ENCODE peak calls at places on chromosome 12, in four cellular contexts. Z is heart left ventricle, N is upper lobe of left lung, D is WERI-Rb-1. I is an unnamed sample.

GRCh38 chr12:54051081-54051912 is 2.3 kb upstream of the HOXC4 start:
- DNase-seq in Z (no peak), N (no peak), D (no peak), I (no peak)

GRCh38 chr12:30999723-31000122 is 73.2 kb downstream of the TSPAN11 start:
- DNase-seq in Z (no peak), N (no peak), D (no peak), I (no peak)

GRCh38 chr12:70971395-70971794 is 50.9 kb upstream of the PTPRR start:
- DNase-seq in Z (no peak), N (no peak), D (no peak), I (no peak)

GRCh38 chr12:24993756-24994155 is 44.9 kb upstream of the BCAT1 start:
- DNase-seq in Z (no peak), N (no peak), D (no peak), I (no peak)

GRCh38 chr12:74890237-74890599 is 319.4 kb downstream of the KCNC2 start:
- DNase-seq in Z (no peak), N (peak; percentile 32), D (no peak), I (peak; percentile 11)

GRCh38 chr12:121227294-121227693 is 17.4 kb downstream of the P2RX4 start:
- DNase-seq in Z (no peak), N (peak; percentile 86), D (no peak), I (peak; percentile 76)

GRCh38 chr12:47808574-47809380 is 10.9 kb downstream of the HDAC7 start:
- DNase-seq in Z (no peak), N (peak; percentile 85), D (no peak), I (no peak)

GRCh38 chr12:132486168-132486567 is 3.8 kb upstream of the FBRSL1 start:
- DNase-seq in Z (no peak), N (no peak), D (no peak), I (no peak)

GRCh38 chr12:538731-539539 is 79.2 kb downstream of the B4GALNT3 start:
- DNase-seq in Z (peak; percentile 65), N (peak; percentile 59), D (no peak), I (no peak)

GRCh38 chr12:68406134-68406576 is 74.0 kb upstream of the MDM1 start:
- DNase-seq in Z (peak; percentile 93), N (peak; percentile 93), D (peak; percentile 16), I (no peak)

GRCh38 chr12:132377147-132377546 is 47.8 kb upstream of the GALNT9 start:
- DNase-seq in Z (no peak), N (no peak), D (no peak), I (no peak)

GRCh38 chr12:127494961-127495915 is 771.7 kb upstream of the TMEM132C start:
- DNase-seq in Z (no peak), N (no peak), D (no peak), I (no peak)

GRCh38 chr12:86945685-86946196 is 689.5 kb upstream of the MGAT4C start:
- DNase-seq in Z (no peak), N (no peak), D (no peak), I (no peak)

GRCh38 chr12:132348176-132348575 is 18.8 kb upstream of the GALNT9 start:
- DNase-seq in Z (no peak), N (no peak), D (no peak), I (no peak)

GRCh38 chr12:109962388-109962787 is 33.8 kb downstream of the GIT2 start:
- DNase-seq in Z (no peak), N (no peak), D (peak; percentile 62), I (no peak)

GRCh38 chr12:106851306-106851705 is 76.8 kb downstream of the RIC8B start:
- DNase-seq in Z (no peak), N (no peak), D (no peak), I (no peak)

GRCh38 chr12:53145383-53145782 is 35.1 kb upstream of the ZNF740 start:
- DNase-seq in Z (no peak), N (no peak), D (no peak), I (no peak)

GRCh38 chr12:40164034-40164433 is 58.2 kb upstream of the SLC2A13 start:
- DNase-seq in Z (no peak), N (no peak), D (no peak), I (no peak)

GRCh38 chr12:93323625-93324165 is 54.0 kb upstream of the NUDT4 start:
- DNase-seq in Z (no peak), N (no peak), D (no peak), I (no peak)

GRCh38 chr12:98911396-98911795 is 266.3 kb downstream of the APAF1 start:
- DNase-seq in Z (no peak), N (no peak), D (no peak), I (no peak)

GRCh38 chr12:75592638-75593335 is 81.4 kb upstream of the KRR1 start:
- DNase-seq in Z (no peak), N (no peak), D (peak; percentile 65), I (no peak)

GRCh38 chr12:81758421-81759214 is 532 bp downstream of the PPFIA2 start:
- DNase-seq in Z (no peak), N (no peak), D (peak; percentile 25), I (peak; percentile 4)

GRCh38 chr12:75439048-75439447 is 41.5 kb upstream of the GLIPR1 start:
- DNase-seq in Z (no peak), N (no peak), D (no peak), I (no peak)

GRCh38 chr12:132853285-132854092 is 24.8 kb upstream of the GOLGA3 start:
- DNase-seq in Z (no peak), N (no peak), D (no peak), I (no peak)

GRCh38 chr12:65277994-65278575 is 398 bp upstream of the MSRB3 start:
- DNase-seq in Z (no peak), N (peak; percentile 20), D (no peak), I (no peak)

GRCh38 chr12:3097186-3097804 is 20.1 kb downstream of the TSPAN9 start:
- DNase-seq in Z (peak; percentile 90), N (peak; percentile 61), D (no peak), I (no peak)
- TF ChIP-seq CTCF in Z (no peak), N (no peak), D (no peak), I (no peak)

GRCh38 chr12:112115259-112116045 is 6.9 kb upstream of the NAA25 start:
- DNase-seq in Z (no peak), N (peak; percentile 6), D (no peak), I (no peak)

GRCh38 chr12:112116232-112117060 is 7.9 kb upstream of the NAA25 start:
- DNase-seq in Z (peak; percentile 81), N (peak; percentile 84), D (peak; percentile 61), I (peak; percentile 46)

GRCh38 chr12:112112423-112113132 is 4.0 kb upstream of the NAA25 start:
- DNase-seq in Z (no peak), N (peak; percentile 80), D (no peak), I (no peak)

GRCh38 chr12:112107728-112108447 is 695 bp downstream of the NAA25 start:
- DNase-seq in Z (peak; percentile 42), N (no peak), D (peak; percentile 29), I (no peak)

GRCh38 chr12:112111931-112112330 is 3.3 kb upstream of the NAA25 start:
- DNase-seq in Z (no peak), N (peak; percentile 70), D (no peak), I (no peak)
- TF ChIP-seq CTCF in Z (peak; percentile 24), N (no peak), D (no peak), I (no peak)

GRCh38 chr12:91178139-91178561 is 4.5 kb downstream of the DCN start:
- DNase-seq in Z (no peak), N (no peak), D (no peak), I (no peak)
- TF ChIP-seq CTCF in Z (peak; percentile 64), N (peak; percentile 51), D (peak; percentile 40), I (peak; percentile 26)

GRCh38 chr12:90163975-90164374 is 455.3 kb upstream of the ATP2B1 start:
- DNase-seq in Z (no peak), N (no peak), D (peak; percentile 27), I (no peak)
- TF ChIP-seq CTCF in Z (no peak), N (no peak), D (no peak), I (no peak)

DNA sequence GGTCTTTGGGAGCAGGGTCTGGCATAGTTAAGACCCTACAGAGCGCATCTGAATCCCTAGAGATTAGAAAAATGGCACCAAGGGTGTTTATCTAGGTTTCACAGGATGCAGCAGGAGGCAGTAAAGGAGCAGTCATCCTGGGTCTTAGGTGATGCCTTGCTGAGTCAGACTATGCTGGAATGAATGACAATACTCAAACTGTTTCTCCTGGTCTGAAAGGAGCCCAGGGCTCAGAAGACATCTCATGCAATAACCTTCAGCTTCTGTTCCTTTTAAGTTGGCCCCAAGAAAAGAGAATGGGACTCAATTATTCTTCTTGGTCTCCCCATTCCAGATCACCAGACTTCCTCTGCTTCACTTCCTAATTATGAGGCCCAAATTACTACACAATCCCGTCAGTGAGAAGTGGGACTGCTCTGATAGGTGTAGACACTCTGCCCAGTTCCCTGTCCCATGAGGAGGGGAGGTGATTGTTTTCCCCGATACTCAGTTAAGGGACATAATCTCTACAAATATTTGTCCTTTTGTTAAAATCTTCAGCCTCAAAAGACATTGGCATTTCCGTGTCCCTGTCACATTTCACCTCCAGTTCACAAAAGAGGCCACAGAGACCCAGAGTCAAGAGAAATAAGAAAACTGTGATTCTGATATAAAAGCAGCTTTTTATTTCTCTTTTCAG is 14.8 kb upstream of the APOF start:
- DNase-seq in Z (no peak), N (no peak), D (no peak), I (no peak)
- TF ChIP-seq CTCF in Z (no peak), N (no peak), D (peak; percentile 52), I (no peak)

GRCh38 chr12:104790296-104791125 is 167.6 kb downstream of the SLC41A2 start:
- DNase-seq in Z (no peak), N (peak; percentile 51), D (peak; percentile 24), I (peak; percentile 31)
- TF ChIP-seq CTCF in Z (peak; percentile 75), N (peak; percentile 60), D (peak; percentile 82), I (peak; percentile 83)

GRCh38 chr12:116700066-116700465 is 37.8 kb downstream of the SPRING1 start:
- DNase-seq in Z (no peak), N (no peak), D (peak; percentile 26), I (no peak)

GRCh38 chr12:116695464-116695725 is 42.5 kb downstream of the SPRING1 start:
- DNase-seq in Z (no peak), N (no peak), D (no peak), I (no peak)

GRCh38 chr12:116698554-116698953 is 39.3 kb downstream of the SPRING1 start:
- DNase-seq in Z (no peak), N (no peak), D (no peak), I (no peak)

GRCh38 chr12:116698131-116698495 is 39.8 kb downstream of the SPRING1 start:
- DNase-seq in Z (no peak), N (no peak), D (no peak), I (no peak)

DNA sequence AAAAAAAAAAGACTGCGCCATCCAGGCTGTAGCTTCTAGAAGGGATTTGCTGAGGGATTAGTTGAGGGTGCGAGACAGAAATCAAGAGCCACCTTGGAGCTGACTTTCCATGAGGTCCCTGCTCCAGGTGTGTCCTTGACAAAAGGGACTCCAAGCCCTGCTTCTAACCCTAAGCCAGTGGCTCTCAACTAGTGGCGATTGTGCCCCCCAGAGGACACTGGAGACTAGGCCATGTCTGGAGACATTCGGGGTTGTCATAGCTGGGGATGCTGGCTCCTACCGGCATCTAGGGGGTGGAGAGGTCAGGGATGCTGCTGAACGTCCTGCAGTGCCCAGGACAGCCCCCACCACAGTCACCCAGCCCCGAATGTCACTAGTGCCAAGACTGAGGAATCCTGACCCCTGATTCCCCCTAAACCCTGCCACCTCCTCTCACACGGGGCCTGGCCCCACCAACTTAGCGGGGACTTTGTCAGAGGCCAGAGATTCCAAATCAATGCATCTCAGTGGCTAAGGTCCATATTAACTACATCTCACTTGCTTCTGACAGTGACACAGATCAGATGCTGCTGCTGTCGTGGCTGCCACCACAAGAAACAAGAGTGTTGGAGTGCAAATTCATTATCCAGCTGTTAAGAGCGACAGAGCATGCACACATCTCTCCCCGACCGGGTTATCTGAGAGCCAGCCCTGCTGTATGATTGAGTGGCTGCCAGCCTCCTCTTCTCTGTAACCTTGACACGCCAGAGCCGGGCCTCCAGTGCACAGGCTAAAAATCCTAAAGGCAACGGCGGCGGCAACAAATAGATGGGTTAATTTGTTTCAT is 40.4 kb downstream of the SPRING1 start:
- DNase-seq in Z (no peak), N (peak; percentile 42), D (peak; percentile 74), I (peak; percentile 57)
- TF ChIP-seq CTCF in Z (peak; percentile 47), N (no peak), D (peak; percentile 75), I (peak; percentile 55)

I was measured in GM10248.